ENCODE peak calls at places on chromosomes 1 and 21, in eight cellular contexts. M is fibroblast of lung, J is astrocyte of the spinal cord, D is RWPE1, T is stomach, G is uterus, O is ovary, E is foreskin fibroblast. Y is an unnamed sample.

GRCh38 chr1:29249170-29249691 is 12.9 kb downstream of the PTPRU start:
- DNase-seq in M (no peak), J (peak), D (no peak), T (no peak), G (no peak), O (no peak), E (no peak), Y (no peak)

GRCh38 chr21:36246080-36246631 is 73.8 kb upstream of the MORC3 start:
- DNase-seq in M (no peak), J (no peak), D (no peak), T (peak), G (no peak), O (no peak), E (no peak), Y (no peak)

GRCh38 chr1:109912873-109913272 is 2.2 kb downstream of the CSF1 start:
- DNase-seq in M (no peak), J (peak), D (no peak), T (no peak), G (no peak), O (no peak), E (peak), Y (peak)

GRCh38 chr1:99643021-99643779 is 2.7 kb upstream of the PALMD start:
- DNase-seq in M (no peak), J (no peak), D (no peak), T (no peak), G (no peak), O (no peak), E (peak), Y (no peak)

GRCh38 chr1:31182352-31182751 is 57.3 kb downstream of the NKAIN1 start:
- DNase-seq in M (peak), J (peak), D (peak), T (peak), G (peak), O (peak), E (peak), Y (peak)

GRCh38 chr21:16644690-16645089 is 868.2 kb upstream of the CXADR start:
- DNase-seq in M (peak), J (no peak), D (no peak), T (no peak), G (no peak), O (no peak), E (peak), Y (peak)

GRCh38 chr1:205495237-205495823 is 9.1 kb upstream of the CDK18 start:
- DNase-seq in M (no peak), J (no peak), D (no peak), T (peak), G (no peak), O (no peak), E (no peak), Y (no peak)

GRCh38 chr1:241608379-241609033 is 31.7 kb downstream of the CHML start:
- DNase-seq in M (peak), J (peak), D (peak), T (no peak), G (no peak), O (no peak), E (peak), Y (peak)

DNA sequence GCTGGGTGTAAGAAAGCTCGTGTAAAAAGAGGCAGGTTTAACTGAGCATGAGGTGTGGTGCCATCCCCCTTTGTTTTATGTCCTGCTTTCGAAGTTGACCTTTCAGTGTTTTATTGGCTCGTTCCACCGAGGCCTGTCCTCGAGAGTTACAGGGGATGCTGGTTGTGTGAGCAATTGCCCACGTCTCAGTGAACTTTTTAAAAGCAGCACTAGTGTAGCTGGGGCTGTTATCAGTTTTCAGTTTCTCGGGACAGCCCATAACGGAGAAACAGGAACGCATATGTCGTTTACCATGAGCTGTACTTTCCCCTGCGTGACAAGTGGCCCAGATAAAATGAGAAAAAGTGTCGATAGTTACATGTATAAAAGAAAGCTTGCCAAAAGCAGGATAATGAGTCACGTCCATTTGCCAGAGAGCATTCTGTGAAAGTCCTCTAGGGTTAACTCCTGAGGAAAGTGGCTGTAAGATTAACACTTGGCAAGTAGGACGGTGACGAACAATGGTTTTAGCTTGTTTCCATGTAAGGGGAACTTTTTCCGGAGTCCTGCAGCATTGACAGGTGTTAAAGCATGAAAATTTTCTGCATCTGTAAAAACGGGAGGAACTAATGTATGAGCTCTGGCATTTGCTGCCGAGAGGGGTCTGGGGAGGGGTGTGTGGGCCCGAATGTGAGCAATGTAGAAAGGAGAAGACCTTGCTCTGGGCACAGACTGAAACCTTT is 7.8 kb upstream of the LRRC47 start:
- DNase-seq in M (no peak), J (no peak), D (no peak), T (no peak), G (no peak), O (no peak), E (no peak), Y (no peak)
- TF ChIP-seq CTCF in M (no peak), J (no peak), D (no peak), T (no peak), G (no peak), O (no peak), E (no peak), Y (no peak)

GRCh38 chr1:119920104-119920968 is 24.0 kb upstream of the ADAM30 start:
- DNase-seq in M (no peak), J (no peak), D (no peak), T (no peak), G (no peak), O (no peak), E (no peak), Y (no peak)

GRCh38 chr1:119919241-119919640 is 22.9 kb upstream of the ADAM30 start:
- DNase-seq in M (no peak), J (no peak), D (no peak), T (no peak), G (no peak), O (no peak), E (no peak), Y (no peak)

GRCh38 chr1:119926553-119926952 is 30.2 kb upstream of the ADAM30 start:
- DNase-seq in M (no peak), J (no peak), D (no peak), T (no peak), G (no peak), O (no peak), E (no peak), Y (no peak)

GRCh38 chr1:119929643-119930310 is 33.5 kb upstream of the ADAM30 start:
- DNase-seq in M (no peak), J (no peak), D (no peak), T (no peak), G (no peak), O (no peak), E (no peak), Y (no peak)

DNA sequence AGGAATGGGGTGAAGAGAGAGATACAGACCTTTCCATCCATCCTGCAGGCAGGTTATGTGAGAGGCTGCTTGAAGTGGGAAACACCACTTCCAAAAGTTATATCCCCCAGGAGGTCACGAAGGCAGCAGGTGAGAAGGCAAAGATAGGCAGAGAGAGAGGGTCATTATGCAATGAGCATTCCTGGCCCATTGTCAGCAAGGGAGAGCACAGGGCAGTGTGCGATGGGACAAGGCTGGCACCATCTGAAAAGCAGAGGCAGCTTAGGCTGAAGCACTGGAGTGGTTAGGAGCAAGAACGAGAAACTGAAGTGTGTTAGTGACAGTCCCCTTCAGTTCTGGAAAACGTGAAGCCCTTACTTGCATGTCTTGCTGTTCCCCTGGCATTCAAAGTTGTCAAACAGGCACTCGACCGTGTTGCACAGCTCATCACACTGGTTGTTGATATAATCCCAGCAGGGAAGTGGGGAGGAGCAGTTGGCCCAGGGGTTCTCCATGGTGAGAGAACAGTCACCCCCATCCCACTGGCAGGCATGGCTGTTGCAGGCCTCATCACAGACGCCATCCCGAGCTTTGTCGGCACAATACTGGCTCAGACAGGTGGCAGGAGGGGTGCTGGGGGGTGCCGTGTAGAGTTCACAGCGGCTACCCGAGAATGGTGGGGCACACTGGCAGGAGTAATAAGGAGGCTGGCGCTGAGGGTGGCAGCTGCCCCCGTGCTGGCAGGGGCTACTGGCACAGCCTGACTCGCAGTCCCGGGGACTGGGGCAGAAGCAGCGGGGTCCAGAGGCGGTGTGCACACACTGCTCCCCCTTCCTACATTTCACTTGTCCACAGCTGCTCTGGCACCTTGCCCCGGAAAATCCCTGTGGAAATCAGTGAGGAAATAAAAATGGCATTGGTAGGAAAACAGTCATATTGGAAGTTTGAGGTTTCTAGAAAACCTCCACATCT is 28.9 kb upstream of the ADAM30 start:
- DNase-seq in M (no peak), J (no peak), D (no peak), T (no peak), G (no peak), O (no peak), E (no peak), Y (no peak)
- TF ChIP-seq CTCF in M (no peak), J (no peak), D (no peak), T (no peak), G (no peak), O (no peak), E (no peak), Y (no peak)

GRCh38 chr1:91398291-91398690 is 6.3 kb downstream of the HFM1 start:
- DNase-seq in M (no peak), J (no peak), D (no peak), T (no peak), G (no peak), O (no peak), E (no peak), Y (no peak)

GRCh38 chr1:91404151-91405012 is at the start of gene HFM1:
- DNase-seq in M (peak), J (peak), D (peak), T (peak), G (peak), O (peak), E (peak), Y (peak)

GRCh38 chr1:91397605-91398004 is 7.0 kb downstream of the HFM1 start:
- DNase-seq in M (no peak), J (peak), D (no peak), T (no peak), G (no peak), O (no peak), E (no peak), Y (no peak)

GRCh38 chr1:91400133-91400725 is 4.4 kb downstream of the HFM1 start:
- DNase-seq in M (peak), J (no peak), D (no peak), T (no peak), G (no peak), O (no peak), E (peak), Y (no peak)

GRCh38 chr1:91402023-91402422 is 2.6 kb downstream of the HFM1 start:
- DNase-seq in M (peak), J (peak), D (peak), T (no peak), G (no peak), O (no peak), E (peak), Y (peak)
- TF ChIP-seq CTCF in M (peak), J (peak), D (peak), T (peak), G (no peak), O (no peak), E (peak), Y (peak)

DNA sequence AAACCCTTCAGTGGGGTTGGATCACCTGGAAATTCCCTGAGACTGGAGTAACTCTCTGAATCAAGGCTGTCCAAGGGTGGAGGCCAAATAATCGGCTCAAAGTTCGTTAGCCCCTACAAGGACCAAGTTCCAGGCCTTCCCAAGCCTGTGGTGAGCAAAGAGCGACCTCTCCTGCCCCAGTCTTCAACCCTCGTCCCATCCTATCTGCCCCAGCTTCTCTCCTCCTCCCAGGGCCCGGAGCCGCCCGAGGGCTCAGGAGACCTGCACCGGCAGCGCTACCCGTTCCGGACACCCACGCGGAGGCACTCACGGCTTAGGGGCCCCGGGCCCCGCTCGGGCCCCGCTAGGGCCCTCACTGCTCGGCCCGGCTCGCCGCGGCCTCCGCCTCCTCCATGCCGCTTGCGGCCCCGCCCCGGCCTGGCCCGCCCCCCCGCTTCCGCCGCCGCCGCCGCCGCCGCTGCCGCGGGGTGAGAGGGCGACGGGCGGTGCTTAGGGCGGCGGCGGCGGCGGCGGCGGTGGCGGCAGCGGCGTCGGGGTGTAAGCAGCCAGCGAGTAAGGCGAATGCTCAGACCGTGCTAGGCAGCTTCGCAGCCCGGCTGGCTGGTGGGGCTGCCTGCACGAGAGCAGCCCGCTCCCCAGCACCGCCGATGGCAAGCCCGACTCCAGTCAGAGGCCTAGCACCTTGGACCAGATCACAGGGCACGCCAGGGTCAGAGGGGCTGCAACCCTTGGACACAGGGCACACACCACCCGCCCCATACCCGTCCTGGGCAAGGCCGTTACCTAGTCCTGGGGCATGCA is at the start of gene POMGNT1:
- DNase-seq in M (peak), J (peak), D (peak), T (peak), G (no peak), O (peak), E (peak), Y (peak)
- TF ChIP-seq CTCF in M (no peak), J (no peak), D (no peak), T (no peak), G (no peak), O (no peak), E (no peak), Y (no peak)

GRCh38 chr1:115466433-115466832 is 128.4 kb upstream of the NGF start:
- DNase-seq in M (no peak), J (no peak), D (no peak), T (no peak), G (no peak), O (no peak), E (no peak), Y (no peak)
- TF ChIP-seq CTCF in M (no peak), J (peak), D (no peak), T (no peak), G (no peak), O (no peak), E (peak), Y (peak)

GRCh38 chr1:147077523-147077922 is 94.7 kb downstream of the PRKAB2 start:
- DNase-seq in M (no peak), J (no peak), D (no peak), T (no peak), G (no peak), O (no peak), E (no peak), Y (no peak)
- TF ChIP-seq CTCF in M (no peak), J (no peak), D (no peak), T (no peak), G (no peak), O (no peak), E (no peak), Y (no peak)

DNA sequence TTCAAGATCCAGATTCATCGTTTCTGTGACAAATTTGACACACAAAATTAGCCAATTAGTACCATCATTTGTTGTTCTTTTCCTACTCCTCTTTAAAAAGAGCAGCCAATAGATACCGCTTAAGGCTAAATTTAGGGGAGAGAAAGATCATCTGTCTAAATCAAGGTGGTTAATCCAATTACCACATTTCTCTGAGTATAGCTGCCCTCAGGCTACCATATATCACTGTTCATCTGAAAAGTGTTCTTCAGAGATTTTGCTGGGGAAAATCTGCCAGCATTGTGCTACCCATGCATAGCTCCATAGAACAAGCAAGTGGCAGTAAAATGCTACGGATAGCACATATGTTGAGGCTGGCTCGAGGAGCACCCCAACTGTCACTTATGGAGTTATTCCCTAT is 110.3 kb upstream of the ESRRG start:
- DNase-seq in M (no peak), J (no peak), D (no peak), T (no peak), G (no peak), O (no peak), E (no peak), Y (no peak)
- TF ChIP-seq CTCF in M (no peak), J (no peak), D (no peak), T (no peak), G (no peak), O (no peak), E (no peak), Y (no peak)

DNA sequence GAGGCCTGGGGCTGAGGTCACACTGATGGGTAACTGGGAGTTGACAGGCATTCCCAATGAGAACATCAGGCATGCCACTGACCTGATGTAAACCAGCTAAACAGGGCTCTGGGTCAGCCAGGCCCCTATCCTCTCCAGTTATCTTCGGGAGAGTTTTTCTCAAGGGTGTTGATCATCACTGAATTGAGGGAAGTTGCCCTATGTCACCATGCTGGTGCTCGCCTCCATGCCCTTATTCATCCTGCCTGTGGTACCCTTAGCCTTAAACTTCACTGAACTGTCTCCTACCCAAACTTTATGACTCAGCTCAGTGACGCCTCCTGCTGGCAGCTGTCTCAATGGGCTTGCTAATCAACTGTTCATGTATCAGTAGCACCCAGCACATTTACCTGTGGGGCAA is 80.7 kb upstream of the TNR start:
- DNase-seq in M (no peak), J (no peak), D (no peak), T (no peak), G (no peak), O (no peak), E (no peak), Y (no peak)
- TF ChIP-seq CTCF in M (no peak), J (no peak), D (no peak), T (no peak), G (no peak), O (no peak), E (no peak), Y (peak)